ENCODE peak calls at places on chromosomes 11 and 22, in ten cellular contexts. One of them, this sample, is unnamed.

GRCh38 chr11:6321961-6322362 is 1.7 kb upstream of the CAVIN3 start:
- DNase-seq in GM23248: peak
- DNase-seq in skeletal muscle cell: no peak
- DNase-seq in OCI-LY7: no peak
- DNase-seq in astrocyte of the spinal cord: peak
- DNase-seq in CD4-positive, alpha-beta T cell: no peak
- DNase-seq in fibroblast of gingiva: peak
- DNase-seq in iris pigment epithelial cell: peak
- DNase-seq in fibroblast of mammary gland: peak
- DNase-seq in amniotic epithelial cell: no peak
- DNase-seq in this sample: peak

GRCh38 chr11:10701982-10702381 is 8.4 kb upstream of the IRAG1 start:
- DNase-seq in fibroblast of gingiva: no peak
- DNase-seq in skeletal muscle cell: peak
- DNase-seq in iris pigment epithelial cell: no peak
- DNase-seq in astrocyte of the spinal cord: no peak
- DNase-seq in CD4-positive, alpha-beta T cell: no peak
- DNase-seq in amniotic epithelial cell: peak
- DNase-seq in fibroblast of mammary gland: peak
- DNase-seq in GM23248: peak
- DNase-seq in OCI-LY7: no peak
- DNase-seq in this sample: peak

GRCh38 chr11:36431429-36432092 is 78.5 kb downstream of the TRAF6 start:
- DNase-seq in fibroblast of mammary gland: peak
- DNase-seq in amniotic epithelial cell: peak
- DNase-seq in skeletal muscle cell: peak
- DNase-seq in CD4-positive, alpha-beta T cell: no peak
- DNase-seq in iris pigment epithelial cell: peak
- DNase-seq in OCI-LY7: no peak
- DNase-seq in astrocyte of the spinal cord: peak
- DNase-seq in fibroblast of gingiva: peak
- DNase-seq in GM23248: peak
- DNase-seq in this sample: peak

GRCh38 chr11:20355221-20356219 is 8.0 kb upstream of the HTATIP2 start:
- DNase-seq in GM23248: peak
- DNase-seq in skeletal muscle cell: no peak
- DNase-seq in fibroblast of gingiva: peak
- DNase-seq in CD4-positive, alpha-beta T cell: peak
- DNase-seq in fibroblast of mammary gland: peak
- DNase-seq in astrocyte of the spinal cord: peak
- DNase-seq in amniotic epithelial cell: peak
- DNase-seq in iris pigment epithelial cell: peak
- DNase-seq in OCI-LY7: peak
- DNase-seq in this sample: peak

GRCh38 chr11:75170463-75171201 is 19.7 kb downstream of the SLCO2B1 start:
- DNase-seq in GM23248: no peak
- DNase-seq in amniotic epithelial cell: no peak
- DNase-seq in skeletal muscle cell: no peak
- DNase-seq in fibroblast of gingiva: no peak
- DNase-seq in iris pigment epithelial cell: no peak
- DNase-seq in CD4-positive, alpha-beta T cell: no peak
- DNase-seq in fibroblast of mammary gland: no peak
- DNase-seq in OCI-LY7: no peak
- DNase-seq in astrocyte of the spinal cord: no peak
- DNase-seq in this sample: no peak

GRCh38 chr22:44605486-44605885 is 96.5 kb upstream of the PRR5 start:
- DNase-seq in CD4-positive, alpha-beta T cell: no peak
- DNase-seq in iris pigment epithelial cell: no peak
- DNase-seq in OCI-LY7: no peak
- DNase-seq in amniotic epithelial cell: no peak
- DNase-seq in fibroblast of gingiva: no peak
- DNase-seq in GM23248: no peak
- DNase-seq in skeletal muscle cell: no peak
- DNase-seq in astrocyte of the spinal cord: no peak
- DNase-seq in fibroblast of mammary gland: no peak
- DNase-seq in this sample: no peak

GRCh38 chr22:17675584-17675983 is 37.0 kb downstream of the BCL2L13 start:
- DNase-seq in amniotic epithelial cell: peak
- DNase-seq in astrocyte of the spinal cord: no peak
- DNase-seq in fibroblast of mammary gland: no peak
- DNase-seq in iris pigment epithelial cell: no peak
- DNase-seq in OCI-LY7: no peak
- DNase-seq in GM23248: no peak
- DNase-seq in skeletal muscle cell: no peak
- DNase-seq in CD4-positive, alpha-beta T cell: no peak
- DNase-seq in fibroblast of gingiva: no peak
- DNase-seq in this sample: no peak

GRCh38 chr22:19808873-19809478 is 45.7 kb downstream of the GNB1L start:
- DNase-seq in amniotic epithelial cell: no peak
- DNase-seq in astrocyte of the spinal cord: no peak
- DNase-seq in fibroblast of mammary gland: no peak
- DNase-seq in fibroblast of gingiva: no peak
- DNase-seq in skeletal muscle cell: no peak
- DNase-seq in iris pigment epithelial cell: no peak
- DNase-seq in CD4-positive, alpha-beta T cell: no peak
- DNase-seq in OCI-LY7: no peak
- DNase-seq in GM23248: no peak
- DNase-seq in this sample: no peak

GRCh38 chr22:23837496-23837859 is 1.3 kb downstream of the DERL3 start:
- DNase-seq in skeletal muscle cell: no peak
- DNase-seq in CD4-positive, alpha-beta T cell: no peak
- DNase-seq in fibroblast of mammary gland: no peak
- DNase-seq in amniotic epithelial cell: no peak
- DNase-seq in iris pigment epithelial cell: no peak
- DNase-seq in astrocyte of the spinal cord: no peak
- DNase-seq in fibroblast of gingiva: no peak
- DNase-seq in OCI-LY7: no peak
- DNase-seq in GM23248: no peak
- DNase-seq in this sample: no peak

GRCh38 chr11:46895821-46896220 is 22.5 kb downstream of the LRP4 start:
- DNase-seq in astrocyte of the spinal cord: peak
- DNase-seq in OCI-LY7: no peak
- DNase-seq in GM23248: peak
- DNase-seq in CD4-positive, alpha-beta T cell: no peak
- DNase-seq in skeletal muscle cell: no peak
- DNase-seq in fibroblast of mammary gland: no peak
- DNase-seq in fibroblast of gingiva: peak
- DNase-seq in iris pigment epithelial cell: no peak
- DNase-seq in amniotic epithelial cell: no peak
- DNase-seq in this sample: no peak